ENCODE peak calls at places on chromosomes 3 and 15, in six cellular contexts. E, G, B, P, H and K are unnamed samples.

GRCh38 chr3:133890972-133891644 is 4.6 kb downstream of the RAB6B start:
- DNase-seq in E (no peak), G (no peak), B (no peak), P (no peak), H (no peak), K (no peak)

GRCh38 chr3:40985195-40985594 is 214.1 kb upstream of the CTNNB1 start:
- DNase-seq in E (no peak), G (no peak), B (no peak), P (no peak), H (no peak), K (no peak)

GRCh38 chr15:29266052-29266572 is 3.5 kb downstream of the NSMCE3 start:
- DNase-seq in E (no peak), G (no peak), B (no peak), P (no peak), H (peak), K (no peak)

GRCh38 chr3:73611176-73611575 is 13.6 kb downstream of the PDZRN3 start:
- DNase-seq in E (no peak), G (no peak), B (no peak), P (no peak), H (peak), K (peak)

GRCh38 chr3:66381621-66382020 is 119.2 kb downstream of the LRIG1 start:
- DNase-seq in E (no peak), G (no peak), B (no peak), P (no peak), H (no peak), K (no peak)

GRCh38 chr15:56291741-56292140 is 48.1 kb upstream of the RFX7 start:
- DNase-seq in E (no peak), G (no peak), B (no peak), P (no peak), H (no peak), K (no peak)

GRCh38 chr3:194928831-194929594 is 243.3 kb downstream of the FAM43A start:
- DNase-seq in E (no peak), G (no peak), B (no peak), P (peak), H (no peak), K (no peak)

GRCh38 chr15:75732809-75733451 is 20.3 kb upstream of the CSPG4 start:
- DNase-seq in E (peak), G (no peak), B (peak), P (peak), H (peak), K (peak)

GRCh38 chr3:88149146-88149515 is 628 bp upstream of the C3orf38 start:
- DNase-seq in E (no peak), G (no peak), B (no peak), P (no peak), H (peak), K (peak)

GRCh38 chr15:63380151-63380827 is 1.4 kb downstream of the CA12 start:
- DNase-seq in E (no peak), G (no peak), B (no peak), P (no peak), H (no peak), K (peak)
- H3K4me3 ChIP-seq in E (no peak), G (peak), B (peak), P (no peak), H (peak), K (peak)

GRCh38 chr3:180617049-180617448 is 15.1 kb downstream of the TTC14 start:
- DNase-seq in E (no peak), G (no peak), B (no peak), P (no peak), H (no peak), K (no peak)
- H3K4me3 ChIP-seq in E (no peak), G (no peak), B (no peak), P (no peak), H (no peak), K (no peak)

GRCh38 chr3:157436583-157437300 is at the start of gene PTX3:
- DNase-seq in E (no peak), G (no peak), B (peak), P (peak), H (peak), K (peak)
- H3K4me3 ChIP-seq in E (no peak), G (peak), B (peak), P (peak), H (peak), K (peak)

GRCh38 chr15:55276324-55276723 is 13.3 kb downstream of the RAB27A start:
- DNase-seq in E (no peak), G (no peak), B (no peak), P (no peak), H (no peak), K (no peak)
- H3K4me3 ChIP-seq in E (no peak), G (no peak), B (no peak), P (no peak), H (no peak), K (no peak)

DNA sequence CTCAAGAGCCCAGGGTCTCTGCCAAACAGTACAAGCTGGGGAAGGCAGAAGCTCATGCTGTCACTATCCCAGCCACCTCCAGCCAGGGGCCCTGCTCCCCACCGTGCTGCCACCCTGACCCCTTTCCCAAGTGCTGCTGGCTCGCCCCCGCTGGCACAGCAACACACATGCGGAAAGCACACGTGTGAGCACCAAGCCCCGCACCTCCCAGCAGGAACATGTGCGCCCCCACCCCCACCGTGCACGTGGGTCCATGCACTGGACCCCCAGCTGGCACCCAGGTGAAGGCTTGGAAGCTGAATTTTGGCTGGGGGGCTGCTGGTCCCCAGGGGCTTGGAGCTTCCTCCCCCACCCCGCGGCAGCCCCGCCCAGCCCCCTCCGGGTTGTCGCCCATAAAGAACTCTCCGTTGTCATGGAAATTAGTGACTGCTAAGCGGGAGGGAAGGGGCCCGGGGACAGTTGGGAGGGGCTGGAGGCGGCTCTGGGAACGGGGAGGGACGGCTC is 703 bp downstream of the CAMKV start:
- DNase-seq in E (peak), G (no peak), B (no peak), P (no peak), H (no peak), K (no peak)
- H3K4me3 ChIP-seq in E (peak), G (peak), B (no peak), P (no peak), H (no peak), K (no peak)